ENCODE peak calls at places on chromosomes 16 and 17, in ten cellular contexts. U is colonic mucosa, I is choroid plexus epithelial cell, L is HAP-1, F is NCI-H2081, N is head of caudate nucleus, K is left lung, E is activated gamma-delta T cell, Y is nephron progenitor cell, C is nucleus accumbens. G is an unnamed sample.
A peak's percentile ranks its signal among the peaks of the same experiment; 100 is the strongest.

GRCh38 chr17:78272181-78272913 is 40.9 kb downstream of the TMEM235 start:
- DNase-seq in U (peak; percentile 70), I (peak; percentile 96), L (no peak), F (no peak), N (no peak), K (no peak), E (no peak), Y (no peak), C (no peak), G (no peak)

GRCh38 chr17:1220346-1220745 is 40.6 kb upstream of the ABR start:
- DNase-seq in U (no peak), I (no peak), L (no peak), F (no peak), N (no peak), K (no peak), E (no peak), Y (no peak), C (no peak), G (no peak)

GRCh38 chr17:50883850-50884291 is 17.7 kb upstream of the TOB1 start:
- DNase-seq in U (peak; percentile 64), I (no peak), L (no peak), F (no peak), N (no peak), K (no peak), E (no peak), Y (no peak), C (no peak), G (no peak)

GRCh38 chr17:49035470-49036269 is 38.5 kb downstream of the IGF2BP1 start:
- DNase-seq in U (peak; percentile 54), I (peak; percentile 65), L (peak; percentile 65), F (peak; percentile 23), N (peak; percentile 19), K (peak; percentile 73), E (no peak), Y (peak; percentile 80), C (no peak), G (no peak)

GRCh38 chr17:80663783-80664206 is 119.2 kb downstream of the RPTOR start:
- DNase-seq in U (no peak), I (no peak), L (no peak), F (no peak), N (no peak), K (no peak), E (no peak), Y (no peak), C (no peak), G (no peak)

GRCh38 chr16:57951204-57951960 is 19.5 kb downstream of the CNGB1 start:
- DNase-seq in U (no peak), I (no peak), L (no peak), F (no peak), N (no peak), K (no peak), E (no peak), Y (no peak), C (no peak), G (no peak)

GRCh38 chr17:70080541-70081347 is 5.7 kb downstream of the KCNJ16 start:
- DNase-seq in U (no peak), I (peak; percentile 87), L (no peak), F (no peak), N (no peak), K (no peak), E (no peak), Y (no peak), C (no peak), G (no peak)

GRCh38 chr17:74759243-74759801 is 10.9 kb downstream of the NHERF1 start:
- DNase-seq in U (no peak), I (no peak), L (no peak), F (no peak), N (no peak), K (peak; percentile 72), E (no peak), Y (no peak), C (no peak), G (no peak)

GRCh38 chr17:82650723-82651122 is 2.5 kb upstream of the WDR45B start:
- DNase-seq in U (no peak), I (no peak), L (no peak), F (no peak), N (no peak), K (peak; percentile 40), E (no peak), Y (no peak), C (no peak), G (no peak)

GRCh38 chr17:82678265-82678891 is 20.1 kb downstream of the RAB40B start:
- DNase-seq in U (no peak), I (no peak), L (no peak), F (peak; percentile 43), N (peak; percentile 16), K (peak; percentile 68), E (no peak), Y (no peak), C (no peak), G (no peak)

GRCh38 chr16:85984211-85984880 is 85.4 kb downstream of the IRF8 start:
- DNase-seq in U (no peak), I (no peak), L (no peak), F (no peak), N (no peak), K (no peak), E (no peak), Y (no peak), C (no peak), G (no peak)

GRCh38 chr16:10665166-10665565 is 29.6 kb downstream of the TEKT5 start:
- DNase-seq in U (no peak), I (no peak), L (no peak), F (no peak), N (no peak), K (no peak), E (no peak), Y (no peak), C (no peak), G (no peak)

GRCh38 chr16:55000595-55000994 is 69.9 kb downstream of the IRX5 start:
- DNase-seq in U (no peak), I (peak; percentile 4), L (no peak), F (no peak), N (no peak), K (no peak), E (no peak), Y (no peak), C (no peak), G (no peak)

GRCh38 chr17:48597492-48597774 is 3.9 kb upstream of the HOXB5 start:
- DNase-seq in U (no peak), I (no peak), L (no peak), F (no peak), N (no peak), K (no peak), E (no peak), Y (no peak), C (no peak), G (no peak)

GRCh38 chr17:80694085-80694991 is 149.7 kb downstream of the RPTOR start:
- DNase-seq in U (no peak), I (no peak), L (no peak), F (no peak), N (no peak), K (no peak), E (no peak), Y (no peak), C (no peak), G (no peak)

GRCh38 chr17:20291853-20292252 is 175.5 kb downstream of the LGALS9B start:
- DNase-seq in U (no peak), I (no peak), L (no peak), F (no peak), N (no peak), K (no peak), E (no peak), Y (no peak), C (no peak), G (no peak)

GRCh38 chr17:36014946-36015345 is 2.8 kb downstream of the CCL23 start:
- DNase-seq in U (no peak), I (no peak), L (no peak), F (no peak), N (no peak), K (no peak), E (no peak), Y (no peak), C (no peak), G (no peak)

GRCh38 chr16:89890200-89890599 is 16.8 kb downstream of the TCF25 start:
- DNase-seq in U (no peak), I (no peak), L (no peak), F (no peak), N (no peak), K (no peak), E (no peak), Y (no peak), C (no peak), G (no peak)

GRCh38 chr16:86375841-86376240 is 134.5 kb upstream of the FOXF1 start:
- DNase-seq in U (no peak), I (no peak), L (no peak), F (no peak), N (no peak), K (no peak), E (no peak), Y (no peak), C (no peak), G (no peak)

GRCh38 chr16:1612320-1613111 is at the start of gene CRAMP1:
- DNase-seq in U (peak; percentile 29), I (peak; percentile 21), L (peak; percentile 36), F (no peak), N (peak; percentile 11), K (no peak), E (no peak), Y (peak; percentile 47), C (no peak), G (no peak)

GRCh38 chr16:1923299-1924034 is 5.3 kb upstream of the HS3ST6 start:
- DNase-seq in U (peak; percentile 74), I (peak; percentile 26), L (peak; percentile 89), F (no peak), N (no peak), K (no peak), E (no peak), Y (peak; percentile 76), C (no peak), G (no peak)

GRCh38 chr17:30921544-30922196 is at the start of gene ADAP2:
- DNase-seq in U (peak; percentile 62), I (no peak), L (peak; percentile 79), F (peak; percentile 2), N (peak; percentile 10), K (peak; percentile 95), E (no peak), Y (peak; percentile 71), C (no peak), G (peak; percentile 43)

GRCh38 chr16:54931757-54932660 is 1.3 kb downstream of the IRX5 start:
- DNase-seq in U (no peak), I (no peak), L (peak; percentile 47), F (no peak), N (no peak), K (peak; percentile 80), E (no peak), Y (peak; percentile 34), C (no peak), G (peak; percentile 6)

GRCh38 chr16:72924487-72924886 is 123.4 kb downstream of the ZFHX3 start:
- DNase-seq in U (no peak), I (no peak), L (no peak), F (no peak), N (no peak), K (no peak), E (no peak), Y (no peak), C (no peak), G (no peak)

GRCh38 chr16:28984619-28985135 is at the start of gene LAT:
- DNase-seq in U (peak; percentile 33), I (no peak), L (no peak), F (no peak), N (no peak), K (peak; percentile 86), E (peak; percentile 74), Y (no peak), C (no peak), G (no peak)

GRCh38 chr16:69276143-69277115 is 34.7 kb upstream of the VPS4A start:
- DNase-seq in U (no peak), I (peak; percentile 98), L (no peak), F (no peak), N (no peak), K (no peak), E (no peak), Y (no peak), C (no peak), G (no peak)

GRCh38 chr17:79923974-79924638 is 84.9 kb upstream of the CBX4 start:
- DNase-seq in U (peak; percentile 83), I (peak; percentile 48), L (peak; percentile 90), F (no peak), N (peak; percentile 77), K (peak; percentile 68), E (no peak), Y (peak; percentile 86), C (no peak), G (no peak)

GRCh38 chr16:88686062-88686438 is 257 bp downstream of the SNAI3 start:
- DNase-seq in U (no peak), I (no peak), L (peak; percentile 37), F (no peak), N (no peak), K (peak; percentile 90), E (no peak), Y (no peak), C (no peak), G (no peak)

G was measured in frontal cortex.